ENCODE peak calls at places on chromosomes 1 and 21, in eight cellular contexts. One of them, this sample, is unnamed.

GRCh38 chr21:26385721-26386120 is 187.4 kb downstream of the CYYR1 start:
- DNase-seq in CD8-positive, alpha-beta memory T cell: no peak
- DNase-seq in astrocyte: no peak
- DNase-seq in uterus: no peak
- DNase-seq in SJSA1: no peak
- DNase-seq in pancreas: no peak
- DNase-seq in gastrocnemius medialis: no peak
- DNase-seq in AG04450: no peak
- DNase-seq in this sample: no peak

GRCh38 chr1:218643926-218644325 is 298.8 kb downstream of the TGFB2 start:
- DNase-seq in CD8-positive, alpha-beta memory T cell: no peak
- DNase-seq in astrocyte: no peak
- DNase-seq in uterus: no peak
- DNase-seq in SJSA1: peak; percentile 72
- DNase-seq in pancreas: no peak
- DNase-seq in gastrocnemius medialis: no peak
- DNase-seq in AG04450: no peak
- DNase-seq in this sample: no peak

GRCh38 chr1:170735366-170736263 is 71.7 kb downstream of the PRRX1 start:
- DNase-seq in CD8-positive, alpha-beta memory T cell: no peak
- DNase-seq in astrocyte: no peak
- DNase-seq in uterus: no peak
- DNase-seq in SJSA1: no peak
- DNase-seq in pancreas: no peak
- DNase-seq in gastrocnemius medialis: peak; percentile 54
- DNase-seq in AG04450: no peak
- DNase-seq in this sample: no peak

GRCh38 chr1:84721152-84721551 is 30.9 kb upstream of the SSX2IP start:
- DNase-seq in CD8-positive, alpha-beta memory T cell: no peak
- DNase-seq in astrocyte: peak; percentile 88
- DNase-seq in uterus: no peak
- DNase-seq in SJSA1: no peak
- DNase-seq in pancreas: no peak
- DNase-seq in gastrocnemius medialis: no peak
- DNase-seq in AG04450: no peak
- DNase-seq in this sample: peak; percentile 23

GRCh38 chr1:111956155-111956817 is 33.2 kb downstream of the KCND3 start:
- DNase-seq in CD8-positive, alpha-beta memory T cell: no peak
- DNase-seq in astrocyte: no peak
- DNase-seq in uterus: no peak
- DNase-seq in SJSA1: no peak
- DNase-seq in pancreas: no peak
- DNase-seq in gastrocnemius medialis: no peak
- DNase-seq in AG04450: no peak
- DNase-seq in this sample: no peak

GRCh38 chr1:98732985-98733781 is 71.7 kb downstream of the SNX7 start:
- DNase-seq in CD8-positive, alpha-beta memory T cell: no peak
- DNase-seq in astrocyte: peak; percentile 30
- DNase-seq in uterus: no peak
- DNase-seq in SJSA1: no peak
- DNase-seq in pancreas: no peak
- DNase-seq in gastrocnemius medialis: no peak
- DNase-seq in AG04450: no peak
- DNase-seq in this sample: no peak

GRCh38 chr1:3996846-3997705 is 97.0 kb upstream of the C1orf174 start:
- DNase-seq in CD8-positive, alpha-beta memory T cell: no peak
- DNase-seq in astrocyte: no peak
- DNase-seq in uterus: no peak
- DNase-seq in SJSA1: no peak
- DNase-seq in pancreas: no peak
- DNase-seq in gastrocnemius medialis: no peak
- DNase-seq in AG04450: no peak
- DNase-seq in this sample: no peak

GRCh38 chr1:43600033-43601020 is 49.6 kb upstream of the KDM4A start:
- DNase-seq in CD8-positive, alpha-beta memory T cell: no peak
- DNase-seq in astrocyte: no peak
- DNase-seq in uterus: no peak
- DNase-seq in SJSA1: no peak
- DNase-seq in pancreas: no peak
- DNase-seq in gastrocnemius medialis: no peak
- DNase-seq in AG04450: no peak
- DNase-seq in this sample: no peak

GRCh38 chr21:36709030-36709867 is 10.3 kb downstream of the SIM2 start:
- DNase-seq in CD8-positive, alpha-beta memory T cell: no peak
- DNase-seq in astrocyte: no peak
- DNase-seq in uterus: no peak
- DNase-seq in SJSA1: no peak
- DNase-seq in pancreas: no peak
- DNase-seq in gastrocnemius medialis: no peak
- DNase-seq in AG04450: no peak
- DNase-seq in this sample: no peak

GRCh38 chr1:27872059-27872801 is at the start of gene THEMIS2:
- DNase-seq in CD8-positive, alpha-beta memory T cell: peak; percentile 86
- DNase-seq in astrocyte: peak; percentile 5
- DNase-seq in uterus: peak; percentile 37
- DNase-seq in SJSA1: peak; percentile 19
- DNase-seq in pancreas: peak; percentile 74
- DNase-seq in gastrocnemius medialis: no peak
- DNase-seq in AG04450: no peak
- DNase-seq in this sample: peak; percentile 16

GRCh38 chr1:173095632-173096031 is 44.9 kb upstream of the TNFSF18 start:
- DNase-seq in CD8-positive, alpha-beta memory T cell: no peak
- DNase-seq in astrocyte: peak; percentile 93
- DNase-seq in uterus: no peak
- DNase-seq in SJSA1: peak; percentile 54
- DNase-seq in pancreas: no peak
- DNase-seq in gastrocnemius medialis: no peak
- DNase-seq in AG04450: peak; percentile 43
- DNase-seq in this sample: peak; percentile 73

GRCh38 chr1:156641761-156642264 is at the start of gene BCAN:
- DNase-seq in CD8-positive, alpha-beta memory T cell: no peak
- DNase-seq in astrocyte: no peak
- DNase-seq in uterus: peak; percentile 61
- DNase-seq in SJSA1: no peak
- DNase-seq in pancreas: no peak
- DNase-seq in gastrocnemius medialis: no peak
- DNase-seq in AG04450: no peak
- DNase-seq in this sample: no peak

DNA sequence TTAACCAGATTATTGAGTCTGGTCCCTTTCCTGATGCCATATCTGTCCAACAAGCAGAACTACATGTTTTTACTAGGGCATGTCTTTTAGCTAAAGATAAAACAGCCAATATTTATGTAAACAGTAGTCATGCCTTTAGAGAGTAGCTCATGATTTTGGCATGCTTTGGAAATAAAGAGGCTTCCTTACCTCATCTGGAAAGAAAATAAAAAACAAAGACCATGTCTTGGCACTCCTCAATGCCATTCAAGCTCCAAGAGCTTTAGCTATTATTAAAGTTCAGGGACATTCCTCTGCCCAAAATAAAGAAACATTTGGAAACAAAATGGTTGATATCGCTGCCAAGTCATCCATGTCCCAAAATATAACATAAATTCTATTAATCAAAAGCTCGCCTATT is 202.4 kb downstream of the URB2 start:
- DNase-seq in CD8-positive, alpha-beta memory T cell: no peak
- DNase-seq in astrocyte: no peak
- DNase-seq in uterus: no peak
- DNase-seq in SJSA1: no peak
- DNase-seq in pancreas: no peak
- DNase-seq in gastrocnemius medialis: no peak
- DNase-seq in AG04450: no peak
- DNase-seq in this sample: no peak
- H3K4me3 ChIP-seq in CD8-positive, alpha-beta memory T cell: no peak overlapping the region
- H3K4me3 ChIP-seq in astrocyte: no peak overlapping the region
- H3K4me3 ChIP-seq in uterus: no peak overlapping the region
- H3K4me3 ChIP-seq in SJSA1: no peak overlapping the region
- H3K4me3 ChIP-seq in pancreas: no peak overlapping the region
- H3K4me3 ChIP-seq in gastrocnemius medialis: no peak overlapping the region
- H3K4me3 ChIP-seq in AG04450: no peak overlapping the region
- H3K4me3 ChIP-seq in this sample: no peak overlapping the region

DNA sequence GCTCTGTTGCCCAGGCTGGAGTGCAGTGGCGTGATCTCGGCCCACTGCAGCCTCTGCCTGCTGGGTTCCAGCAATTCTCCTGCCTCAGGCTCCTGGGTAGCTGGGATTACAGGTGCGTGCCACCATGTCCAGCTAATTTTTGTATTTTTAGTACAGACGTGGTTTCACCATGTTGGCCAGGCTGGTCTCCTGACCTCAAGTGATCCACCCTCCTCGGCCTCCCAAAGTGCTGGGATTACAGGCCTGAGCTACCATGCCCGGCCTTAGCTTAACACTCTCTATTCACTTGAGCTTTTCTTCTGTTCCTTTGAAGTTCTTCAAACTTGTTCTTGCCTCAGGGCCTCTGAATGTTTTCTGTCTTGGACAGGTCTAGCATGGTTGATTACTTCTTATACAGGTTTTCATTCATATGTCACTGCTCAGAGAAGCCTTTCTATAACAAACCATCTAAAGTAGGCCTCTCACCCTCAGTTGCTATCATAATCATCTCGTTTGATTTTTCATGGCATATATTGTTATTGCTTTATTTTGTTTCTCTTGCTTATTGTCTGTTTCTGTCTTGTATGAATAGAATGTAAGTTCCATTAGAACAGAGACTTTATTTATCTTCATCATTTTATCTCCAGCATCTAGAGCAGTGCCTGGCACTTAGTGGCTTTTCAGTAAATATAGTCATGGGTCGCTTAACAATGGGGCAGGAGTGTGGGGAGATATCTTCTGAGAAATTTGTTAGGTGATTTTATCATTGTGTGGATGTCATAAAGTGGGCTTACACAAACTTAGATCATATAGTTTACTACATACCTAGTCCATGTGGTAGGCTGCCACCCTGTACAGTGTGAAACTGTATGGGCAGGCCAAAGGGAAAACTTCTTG is 12.1 kb downstream of the OSBPL9 start:
- DNase-seq in CD8-positive, alpha-beta memory T cell: no peak
- DNase-seq in astrocyte: no peak
- DNase-seq in uterus: no peak
- DNase-seq in SJSA1: no peak
- DNase-seq in pancreas: no peak
- DNase-seq in gastrocnemius medialis: peak; percentile 73
- DNase-seq in AG04450: no peak
- DNase-seq in this sample: no peak
- H3K27ac ChIP-seq in CD8-positive, alpha-beta memory T cell: no peak overlapping the region
- H3K27ac ChIP-seq in astrocyte: no peak overlapping the region
- H3K27ac ChIP-seq in uterus: peak overlapping the region; percentile 2
- H3K27ac ChIP-seq in SJSA1: no peak overlapping the region
- H3K27ac ChIP-seq in pancreas: no peak overlapping the region
- H3K27ac ChIP-seq in gastrocnemius medialis: peak overlapping the region; percentile 94
- H3K27ac ChIP-seq in AG04450: no peak overlapping the region
- H3K27ac ChIP-seq in this sample: no peak overlapping the region

GRCh38 chr21:43645414-43645891 is 13.8 kb downstream of the HSF2BP start:
- DNase-seq in CD8-positive, alpha-beta memory T cell: no peak
- DNase-seq in astrocyte: peak; percentile 71
- DNase-seq in uterus: peak; percentile 42
- DNase-seq in SJSA1: peak; percentile 86
- DNase-seq in pancreas: no peak
- DNase-seq in gastrocnemius medialis: peak; percentile 56
- DNase-seq in AG04450: peak; percentile 42
- DNase-seq in this sample: peak; percentile 84
- H3K4me3 ChIP-seq in CD8-positive, alpha-beta memory T cell: no peak overlapping the region
- H3K4me3 ChIP-seq in astrocyte: no peak overlapping the region
- H3K4me3 ChIP-seq in uterus: no peak overlapping the region
- H3K4me3 ChIP-seq in SJSA1: no peak overlapping the region
- H3K4me3 ChIP-seq in pancreas: no peak overlapping the region
- H3K4me3 ChIP-seq in gastrocnemius medialis: no peak overlapping the region
- H3K4me3 ChIP-seq in AG04450: no peak overlapping the region
- H3K4me3 ChIP-seq in this sample: no peak overlapping the region

GRCh38 chr1:13901597-13901996 is 201.6 kb downstream of the PRDM2 start:
- DNase-seq in CD8-positive, alpha-beta memory T cell: no peak
- DNase-seq in astrocyte: no peak
- DNase-seq in uterus: no peak
- DNase-seq in SJSA1: no peak
- DNase-seq in pancreas: no peak
- DNase-seq in gastrocnemius medialis: no peak
- DNase-seq in AG04450: no peak
- DNase-seq in this sample: no peak
- H3K27ac ChIP-seq in CD8-positive, alpha-beta memory T cell: no peak overlapping the region
- H3K27ac ChIP-seq in astrocyte: no peak overlapping the region
- H3K27ac ChIP-seq in uterus: no peak overlapping the region
- H3K27ac ChIP-seq in SJSA1: no peak overlapping the region
- H3K27ac ChIP-seq in pancreas: no peak overlapping the region
- H3K27ac ChIP-seq in gastrocnemius medialis: no peak overlapping the region
- H3K27ac ChIP-seq in AG04450: no peak overlapping the region
- H3K27ac ChIP-seq in this sample: no peak overlapping the region

GRCh38 chr21:16280731-16281130 is 550.9 kb downstream of the USP25 start:
- DNase-seq in CD8-positive, alpha-beta memory T cell: no peak
- DNase-seq in astrocyte: peak; percentile 44
- DNase-seq in uterus: no peak
- DNase-seq in SJSA1: no peak
- DNase-seq in pancreas: no peak
- DNase-seq in gastrocnemius medialis: no peak
- DNase-seq in AG04450: no peak
- DNase-seq in this sample: peak; percentile 34
- H3K4me3 ChIP-seq in CD8-positive, alpha-beta memory T cell: no peak overlapping the region
- H3K4me3 ChIP-seq in astrocyte: peak overlapping the region; percentile 57
- H3K4me3 ChIP-seq in uterus: peak overlapping the region; percentile 36
- H3K4me3 ChIP-seq in SJSA1: no peak overlapping the region
- H3K4me3 ChIP-seq in pancreas: no peak overlapping the region
- H3K4me3 ChIP-seq in gastrocnemius medialis: peak overlapping the region; percentile 50
- H3K4me3 ChIP-seq in AG04450: no peak overlapping the region
- H3K4me3 ChIP-seq in this sample: no peak overlapping the region

DNA sequence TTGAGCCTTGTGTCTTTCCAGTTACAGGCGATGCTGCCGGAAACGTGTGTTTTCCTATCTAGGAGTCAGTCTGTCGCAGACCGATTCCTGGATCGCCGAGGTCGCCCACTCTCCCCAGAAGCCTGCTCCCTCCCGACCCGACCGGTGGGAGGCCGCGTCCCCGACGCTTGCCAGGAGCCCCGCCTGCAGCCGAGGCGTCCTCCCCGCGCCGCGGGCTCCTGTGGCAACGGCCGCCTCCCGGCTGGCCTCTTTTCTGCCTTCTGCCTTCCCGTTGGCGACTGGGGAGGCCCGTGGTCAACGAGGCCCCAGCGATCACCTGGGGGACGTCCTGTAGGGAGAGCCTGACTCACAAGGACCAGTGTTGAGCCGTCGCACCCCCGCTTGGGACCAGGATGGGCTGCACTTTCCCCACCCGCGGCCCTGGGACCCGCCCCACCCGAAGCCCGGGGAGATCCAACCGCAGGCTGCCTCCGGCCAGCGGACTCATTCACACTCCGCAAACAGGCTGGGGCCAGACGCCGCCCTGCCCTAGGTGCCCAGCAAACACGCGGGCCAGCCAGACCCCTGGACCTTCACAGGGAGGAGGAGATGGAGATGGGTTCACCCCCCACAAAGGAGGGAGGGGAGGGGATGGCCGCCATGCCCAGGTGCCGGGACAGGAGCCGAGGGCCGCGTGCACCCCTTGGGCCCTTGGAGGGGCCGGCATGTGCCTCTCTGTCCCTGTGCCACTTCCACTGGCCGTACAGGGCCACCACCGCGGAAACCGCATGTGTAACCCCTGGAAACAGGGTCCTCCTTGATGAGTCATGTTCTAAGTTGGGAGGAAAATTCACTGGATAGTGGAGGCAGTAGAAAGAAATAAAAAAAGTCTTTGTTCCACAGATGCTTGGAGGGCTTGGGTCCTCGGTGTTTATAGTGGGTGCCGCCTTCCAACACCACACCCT is 7.2 kb upstream of the COL6A1 start:
- DNase-seq in CD8-positive, alpha-beta memory T cell: no peak
- DNase-seq in astrocyte: peak; percentile 76
- DNase-seq in uterus: peak; percentile 71
- DNase-seq in SJSA1: peak; percentile 94
- DNase-seq in pancreas: peak; percentile 78
- DNase-seq in gastrocnemius medialis: no peak
- DNase-seq in AG04450: no peak
- DNase-seq in this sample: peak; percentile 44
- H3K27ac ChIP-seq in CD8-positive, alpha-beta memory T cell: peak overlapping the region; percentile 16
- H3K27ac ChIP-seq in astrocyte: peak overlapping the region; percentile 76
- H3K27ac ChIP-seq in uterus: peak overlapping the region; percentile 96
- H3K27ac ChIP-seq in SJSA1: peak overlapping the region; percentile 89
- H3K27ac ChIP-seq in pancreas: peak overlapping the region; percentile 59
- H3K27ac ChIP-seq in gastrocnemius medialis: peak overlapping the region; percentile 81
- H3K27ac ChIP-seq in AG04450: peak overlapping the region; percentile 97
- H3K27ac ChIP-seq in this sample: peak overlapping the region; percentile 62